ENCODE peak calls at places on chromosomes 1 and 21, in four cellular contexts. Z is AG04450, V is M059J, R is HCEC 1CT. G is an unnamed sample.

GRCh38 chr1:201665036-201665435 is 126.1 kb downstream of the NAV1 start:
- DNase-seq in Z (no peak), V (no peak), R (no peak), G (no peak)

GRCh38 chr21:44791993-44792392 is 9.6 kb downstream of the UBE2G2 start:
- DNase-seq in Z (no peak), V (no peak), R (no peak), G (no peak)

GRCh38 chr1:226409392-226409791 is 1.5 kb upstream of the PARP1 start:
- DNase-seq in Z (no peak), V (no peak), R (no peak), G (no peak)

GRCh38 chr1:72827285-72827684 is 544.9 kb upstream of the NEGR1 start:
- DNase-seq in Z (no peak), V (peak), R (peak), G (no peak)

GRCh38 chr1:30437059-30437576 is 286.3 kb downstream of the MATN1 start:
- DNase-seq in Z (no peak), V (no peak), R (no peak), G (no peak)

GRCh38 chr1:55402676-55403464 is 187.7 kb upstream of the USP24 start:
- DNase-seq in Z (no peak), V (peak), R (peak), G (no peak)

GRCh38 chr1:161001537-161001936 is 19.4 kb downstream of the F11R start:
- DNase-seq in Z (no peak), V (no peak), R (no peak), G (no peak)

GRCh38 chr1:7366286-7366954 is 404.7 kb upstream of the VAMP3 start:
- DNase-seq in Z (no peak), V (no peak), R (no peak), G (no peak)

GRCh38 chr1:68149907-68150306 is 82.4 kb downstream of the WLS start:
- DNase-seq in Z (no peak), V (no peak), R (no peak), G (no peak)

GRCh38 chr1:93708734-93709481 is 27.3 kb upstream of the BCAR3 start:
- DNase-seq in Z (no peak), V (peak), R (no peak), G (no peak)

G was measured in effector CD8-positive, alpha-beta T cell.